ENCODE peak calls at places on chromosomes 6 and 20, in ten cellular contexts. One of them, this sample, is unnamed.

GRCh38 chr20:17543531-17543961 is 12.4 kb upstream of the BFSP1 start:
- DNase-seq in adrenal gland: no peak
- DNase-seq in A549: no peak
- DNase-seq in lower lobe of right lung: no peak
- DNase-seq in PC-9: no peak
- DNase-seq in tibial artery: no peak
- DNase-seq in cardiac fibroblast: peak; percentile 64
- DNase-seq in heart left ventricle: no peak
- DNase-seq in choroid plexus epithelial cell: peak; percentile 94
- DNase-seq in cardiac muscle cell: no peak
- DNase-seq in this sample: no peak

GRCh38 chr20:36461600-36462439 is 79.5 kb upstream of the MYL9 start:
- DNase-seq in tibial artery: peak; percentile 68
- DNase-seq in choroid plexus epithelial cell: peak; percentile 50
- DNase-seq in PC-9: no peak
- DNase-seq in heart left ventricle: peak; percentile 83
- DNase-seq in cardiac fibroblast: peak; percentile 71
- DNase-seq in A549: no peak
- DNase-seq in lower lobe of right lung: peak; percentile 75
- DNase-seq in cardiac muscle cell: peak; percentile 62
- DNase-seq in adrenal gland: peak; percentile 71
- DNase-seq in this sample: peak; percentile 42

GRCh38 chr6:13135152-13135551 is 193.2 kb downstream of the TBC1D7 start:
- DNase-seq in A549: no peak
- DNase-seq in lower lobe of right lung: no peak
- DNase-seq in cardiac muscle cell: no peak
- DNase-seq in tibial artery: no peak
- DNase-seq in cardiac fibroblast: no peak
- DNase-seq in adrenal gland: no peak
- DNase-seq in PC-9: no peak
- DNase-seq in heart left ventricle: no peak
- DNase-seq in choroid plexus epithelial cell: no peak
- DNase-seq in this sample: no peak

GRCh38 chr20:58622671-58623578 is 28.2 kb upstream of the STX16 start:
- DNase-seq in cardiac fibroblast: no peak
- DNase-seq in cardiac muscle cell: no peak
- DNase-seq in A549: no peak
- DNase-seq in tibial artery: no peak
- DNase-seq in heart left ventricle: peak; percentile 68
- DNase-seq in adrenal gland: no peak
- DNase-seq in lower lobe of right lung: no peak
- DNase-seq in PC-9: no peak
- DNase-seq in choroid plexus epithelial cell: peak; percentile 32
- DNase-seq in this sample: no peak

GRCh38 chr6:168158280-168158979 is 79.4 kb upstream of the FRMD1 start:
- DNase-seq in cardiac fibroblast: no peak
- DNase-seq in tibial artery: no peak
- DNase-seq in choroid plexus epithelial cell: no peak
- DNase-seq in adrenal gland: no peak
- DNase-seq in cardiac muscle cell: no peak
- DNase-seq in lower lobe of right lung: no peak
- DNase-seq in A549: no peak
- DNase-seq in heart left ventricle: no peak
- DNase-seq in PC-9: no peak
- DNase-seq in this sample: no peak

GRCh38 chr6:43979525-43979924 is 147.7 kb downstream of the MRPL14 start:
- DNase-seq in PC-9: no peak
- DNase-seq in lower lobe of right lung: no peak
- DNase-seq in choroid plexus epithelial cell: no peak
- DNase-seq in cardiac fibroblast: no peak
- DNase-seq in tibial artery: no peak
- DNase-seq in A549: no peak
- DNase-seq in cardiac muscle cell: no peak
- DNase-seq in adrenal gland: no peak
- DNase-seq in heart left ventricle: no peak
- DNase-seq in this sample: no peak

GRCh38 chr6:41920921-41921711 is at the start of the genes BYSL and MED20:
- DNase-seq in A549: peak; percentile 86
- DNase-seq in lower lobe of right lung: peak; percentile 93
- DNase-seq in adrenal gland: peak; percentile 94
- DNase-seq in cardiac muscle cell: peak; percentile 97
- DNase-seq in PC-9: peak; percentile 89
- DNase-seq in choroid plexus epithelial cell: peak; percentile 96
- DNase-seq in cardiac fibroblast: peak; percentile 95
- DNase-seq in heart left ventricle: peak; percentile 95
- DNase-seq in tibial artery: peak; percentile 92
- DNase-seq in this sample: peak; percentile 98

GRCh38 chr6:31131595-31131994 is 7.3 kb downstream of the PSORS1C2 start:
- DNase-seq in tibial artery: no peak
- DNase-seq in cardiac muscle cell: no peak
- DNase-seq in adrenal gland: no peak
- DNase-seq in choroid plexus epithelial cell: no peak
- DNase-seq in PC-9: no peak
- DNase-seq in cardiac fibroblast: no peak
- DNase-seq in heart left ventricle: no peak
- DNase-seq in A549: no peak
- DNase-seq in lower lobe of right lung: no peak
- DNase-seq in this sample: no peak

GRCh38 chr20:47749367-47749766 is 35.9 kb downstream of the SULF2 start:
- DNase-seq in heart left ventricle: no peak
- DNase-seq in cardiac muscle cell: no peak
- DNase-seq in choroid plexus epithelial cell: peak; percentile 2
- DNase-seq in adrenal gland: no peak
- DNase-seq in tibial artery: peak; percentile 68
- DNase-seq in cardiac fibroblast: peak; percentile 75
- DNase-seq in A549: no peak
- DNase-seq in PC-9: no peak
- DNase-seq in lower lobe of right lung: no peak
- DNase-seq in this sample: no peak

GRCh38 chr20:47754301-47754700 is 31.0 kb downstream of the SULF2 start:
- DNase-seq in lower lobe of right lung: no peak
- DNase-seq in cardiac muscle cell: no peak
- DNase-seq in choroid plexus epithelial cell: no peak
- DNase-seq in adrenal gland: no peak
- DNase-seq in A549: no peak
- DNase-seq in heart left ventricle: no peak
- DNase-seq in PC-9: no peak
- DNase-seq in cardiac fibroblast: no peak
- DNase-seq in tibial artery: no peak
- DNase-seq in this sample: no peak

GRCh38 chr20:47751449-47751848 is 33.8 kb downstream of the SULF2 start:
- DNase-seq in tibial artery: no peak
- DNase-seq in PC-9: no peak
- DNase-seq in heart left ventricle: no peak
- DNase-seq in adrenal gland: no peak
- DNase-seq in choroid plexus epithelial cell: no peak
- DNase-seq in cardiac muscle cell: no peak
- DNase-seq in A549: no peak
- DNase-seq in lower lobe of right lung: no peak
- DNase-seq in cardiac fibroblast: no peak
- DNase-seq in this sample: no peak

GRCh38 chr20:47754946-47755652 is 30.2 kb downstream of the SULF2 start:
- DNase-seq in choroid plexus epithelial cell: no peak
- DNase-seq in A549: no peak
- DNase-seq in tibial artery: no peak
- DNase-seq in adrenal gland: no peak
- DNase-seq in lower lobe of right lung: no peak
- DNase-seq in heart left ventricle: no peak
- DNase-seq in PC-9: no peak
- DNase-seq in cardiac fibroblast: no peak
- DNase-seq in cardiac muscle cell: no peak
- DNase-seq in this sample: no peak

GRCh38 chr20:47753571-47754120 is 31.6 kb downstream of the SULF2 start:
- DNase-seq in cardiac muscle cell: no peak
- DNase-seq in tibial artery: no peak
- DNase-seq in A549: no peak
- DNase-seq in adrenal gland: no peak
- DNase-seq in heart left ventricle: no peak
- DNase-seq in choroid plexus epithelial cell: no peak
- DNase-seq in PC-9: no peak
- DNase-seq in lower lobe of right lung: no peak
- DNase-seq in cardiac fibroblast: no peak
- DNase-seq in this sample: no peak
- H3K4me3 ChIP-seq in cardiac muscle cell: no peak overlapping the region
- H3K4me3 ChIP-seq in tibial artery: no peak overlapping the region
- H3K4me3 ChIP-seq in A549: no peak overlapping the region
- H3K4me3 ChIP-seq in adrenal gland: no peak overlapping the region
- H3K4me3 ChIP-seq in heart left ventricle: no peak overlapping the region
- H3K4me3 ChIP-seq in choroid plexus epithelial cell: no peak overlapping the region
- H3K4me3 ChIP-seq in PC-9: no peak overlapping the region
- H3K4me3 ChIP-seq in lower lobe of right lung: no peak overlapping the region
- H3K4me3 ChIP-seq in cardiac fibroblast: no peak overlapping the region
- H3K4me3 ChIP-seq in this sample: no peak overlapping the region

GRCh38 chr20:32237419-32237818 is 29.7 kb downstream of the POFUT1 start:
- DNase-seq in A549: no peak
- DNase-seq in lower lobe of right lung: no peak
- DNase-seq in heart left ventricle: no peak
- DNase-seq in tibial artery: no peak
- DNase-seq in cardiac muscle cell: no peak
- DNase-seq in cardiac fibroblast: no peak
- DNase-seq in PC-9: no peak
- DNase-seq in choroid plexus epithelial cell: no peak
- DNase-seq in adrenal gland: no peak
- DNase-seq in this sample: no peak

GRCh38 chr20:32238483-32239425 is 31.1 kb downstream of the POFUT1 start:
- DNase-seq in A549: no peak
- DNase-seq in choroid plexus epithelial cell: no peak
- DNase-seq in lower lobe of right lung: no peak
- DNase-seq in PC-9: no peak
- DNase-seq in heart left ventricle: no peak
- DNase-seq in tibial artery: no peak
- DNase-seq in adrenal gland: no peak
- DNase-seq in cardiac muscle cell: no peak
- DNase-seq in cardiac fibroblast: no peak
- DNase-seq in this sample: no peak

GRCh38 chr20:32236819-32237218 is 29.1 kb downstream of the POFUT1 start:
- DNase-seq in lower lobe of right lung: no peak
- DNase-seq in choroid plexus epithelial cell: no peak
- DNase-seq in cardiac muscle cell: no peak
- DNase-seq in PC-9: no peak
- DNase-seq in A549: no peak
- DNase-seq in cardiac fibroblast: no peak
- DNase-seq in tibial artery: no peak
- DNase-seq in adrenal gland: no peak
- DNase-seq in heart left ventricle: no peak
- DNase-seq in this sample: no peak

GRCh38 chr20:32241807-32242206 is 34.1 kb downstream of the POFUT1 start:
- DNase-seq in lower lobe of right lung: no peak
- DNase-seq in choroid plexus epithelial cell: no peak
- DNase-seq in cardiac muscle cell: no peak
- DNase-seq in adrenal gland: no peak
- DNase-seq in A549: no peak
- DNase-seq in heart left ventricle: no peak
- DNase-seq in PC-9: no peak
- DNase-seq in tibial artery: no peak
- DNase-seq in cardiac fibroblast: no peak
- DNase-seq in this sample: no peak

DNA sequence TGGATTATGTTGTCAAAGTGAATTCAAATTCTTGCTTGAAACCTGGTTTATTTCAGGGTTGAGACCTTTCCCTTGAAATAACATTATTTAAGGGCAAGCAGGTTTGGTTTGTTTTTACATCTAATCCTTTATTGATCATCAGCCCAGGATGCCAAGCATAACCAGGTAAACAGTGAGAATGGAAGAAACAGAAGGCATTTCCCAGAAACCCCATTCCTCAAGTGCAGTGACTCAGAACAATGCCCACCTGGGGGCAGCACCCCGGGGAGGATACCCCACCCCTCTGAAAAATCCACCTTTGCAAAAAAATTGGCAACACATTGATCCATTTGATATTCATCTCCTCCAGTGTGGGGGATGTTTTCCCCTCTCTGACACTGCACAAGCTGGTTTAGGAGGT is 32.5 kb downstream of the POFUT1 start:
- DNase-seq in choroid plexus epithelial cell: no peak
- DNase-seq in cardiac fibroblast: no peak
- DNase-seq in adrenal gland: no peak
- DNase-seq in A549: no peak
- DNase-seq in PC-9: peak; percentile 16
- DNase-seq in lower lobe of right lung: no peak
- DNase-seq in heart left ventricle: no peak
- DNase-seq in cardiac muscle cell: no peak
- DNase-seq in tibial artery: no peak
- DNase-seq in this sample: no peak
- TF ChIP-seq CTCF in choroid plexus epithelial cell: peak; percentile 16
- TF ChIP-seq CTCF in cardiac fibroblast: no peak
- TF ChIP-seq CTCF in adrenal gland: no peak
- TF ChIP-seq CTCF in A549: no peak
- TF ChIP-seq CTCF in PC-9: no peak
- TF ChIP-seq CTCF in lower lobe of right lung: no peak
- TF ChIP-seq CTCF in heart left ventricle: no peak
- TF ChIP-seq CTCF in cardiac muscle cell: no peak
- TF ChIP-seq CTCF in tibial artery: no peak
- TF ChIP-seq CTCF in this sample: no peak

GRCh38 chr20:9597547-9597946 is 83.2 kb downstream of the LAMP5 start:
- DNase-seq in tibial artery: no peak
- DNase-seq in choroid plexus epithelial cell: no peak
- DNase-seq in cardiac muscle cell: peak; percentile 12
- DNase-seq in PC-9: no peak
- DNase-seq in heart left ventricle: no peak
- DNase-seq in lower lobe of right lung: no peak
- DNase-seq in A549: no peak
- DNase-seq in cardiac fibroblast: no peak
- DNase-seq in adrenal gland: no peak
- DNase-seq in this sample: peak; percentile 80

GRCh38 chr20:9600562-9600961 is 86.2 kb downstream of the LAMP5 start:
- DNase-seq in cardiac muscle cell: peak; percentile 59
- DNase-seq in A549: no peak
- DNase-seq in PC-9: no peak
- DNase-seq in lower lobe of right lung: no peak
- DNase-seq in choroid plexus epithelial cell: no peak
- DNase-seq in cardiac fibroblast: no peak
- DNase-seq in heart left ventricle: no peak
- DNase-seq in adrenal gland: no peak
- DNase-seq in tibial artery: no peak
- DNase-seq in this sample: no peak

GRCh38 chr20:9602834-9603173 is 88.4 kb downstream of the LAMP5 start:
- DNase-seq in tibial artery: no peak
- DNase-seq in A549: no peak
- DNase-seq in cardiac muscle cell: no peak
- DNase-seq in cardiac fibroblast: no peak
- DNase-seq in lower lobe of right lung: no peak
- DNase-seq in adrenal gland: no peak
- DNase-seq in choroid plexus epithelial cell: no peak
- DNase-seq in PC-9: no peak
- DNase-seq in heart left ventricle: no peak
- DNase-seq in this sample: no peak
- H3K4me3 ChIP-seq in tibial artery: no peak overlapping the region
- H3K4me3 ChIP-seq in A549: no peak overlapping the region
- H3K4me3 ChIP-seq in cardiac muscle cell: no peak overlapping the region
- H3K4me3 ChIP-seq in cardiac fibroblast: no peak overlapping the region
- H3K4me3 ChIP-seq in lower lobe of right lung: no peak overlapping the region
- H3K4me3 ChIP-seq in adrenal gland: no peak overlapping the region
- H3K4me3 ChIP-seq in choroid plexus epithelial cell: no peak overlapping the region
- H3K4me3 ChIP-seq in PC-9: no peak overlapping the region
- H3K4me3 ChIP-seq in heart left ventricle: no peak overlapping the region
- H3K4me3 ChIP-seq in this sample: no peak overlapping the region

DNA sequence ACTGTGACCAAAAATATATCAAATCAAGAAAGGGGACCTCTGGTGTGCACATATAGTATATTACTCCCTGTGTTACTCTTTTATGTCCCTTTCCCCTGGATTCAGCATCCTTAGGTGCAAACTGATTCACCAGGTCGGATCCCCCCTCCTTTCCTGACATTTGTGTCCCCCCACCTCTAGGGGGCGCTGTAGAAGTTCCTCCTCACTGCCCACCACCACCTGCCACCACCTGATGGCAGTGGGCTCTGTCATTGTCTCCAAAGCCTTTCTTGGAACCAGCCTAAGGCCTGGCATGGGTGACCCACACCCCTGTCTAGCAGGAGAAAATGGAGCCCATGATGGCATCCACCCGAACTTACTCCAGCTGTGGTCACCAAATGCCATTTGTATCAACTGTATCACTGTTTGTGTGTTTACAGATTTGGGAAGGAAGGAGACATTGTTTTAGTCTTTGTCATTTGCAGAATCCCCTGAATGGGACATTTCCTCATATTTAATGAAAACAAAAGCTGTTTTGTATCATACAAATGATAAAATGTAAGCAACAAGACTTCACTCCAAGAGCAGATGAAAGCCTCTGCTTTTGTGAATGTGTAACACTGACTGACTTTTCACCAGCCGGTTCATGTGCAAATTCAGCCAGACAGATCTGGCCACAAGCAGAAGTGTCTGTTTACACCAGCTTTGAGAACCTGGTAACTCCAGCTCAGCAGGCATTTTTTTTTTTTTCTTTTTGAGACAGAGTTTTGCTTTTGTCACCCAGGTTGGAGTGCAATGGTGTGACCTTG is 66.2 kb downstream of the ARMC2 start:
- DNase-seq in cardiac muscle cell: no peak
- DNase-seq in PC-9: no peak
- DNase-seq in A549: peak; percentile 19
- DNase-seq in lower lobe of right lung: no peak
- DNase-seq in cardiac fibroblast: peak; percentile 21
- DNase-seq in choroid plexus epithelial cell: peak; percentile 29
- DNase-seq in tibial artery: no peak
- DNase-seq in adrenal gland: no peak
- DNase-seq in heart left ventricle: no peak
- DNase-seq in this sample: no peak
- TF ChIP-seq CTCF in cardiac muscle cell: peak; percentile 44
- TF ChIP-seq CTCF in PC-9: peak; percentile 80
- TF ChIP-seq CTCF in A549: peak; percentile 27
- TF ChIP-seq CTCF in lower lobe of right lung: peak; percentile 43
- TF ChIP-seq CTCF in cardiac fibroblast: peak; percentile 49
- TF ChIP-seq CTCF in choroid plexus epithelial cell: peak; percentile 36
- TF ChIP-seq CTCF in tibial artery: peak; percentile 15
- TF ChIP-seq CTCF in adrenal gland: peak; percentile 34
- TF ChIP-seq CTCF in heart left ventricle: peak; percentile 35
- TF ChIP-seq CTCF in this sample: peak; percentile 48